ENCODE peak calls at places on chromosomes 2 and 18, in six cellular contexts. X is fibroblast of lung, W is MM.1S, H is GM23248, S is PC-3, R is neural progenitor cell. J is an unnamed sample.

GRCh38 chr2:204691911-204692510 is 146.7 kb downstream of the PARD3B start:
- DNase-seq in X (peak), W (peak), H (peak), S (peak), R (peak), J (peak)

GRCh38 chr2:12107849-12108420 is 361.5 kb downstream of the LPIN1 start:
- DNase-seq in X (peak), W (no peak), H (no peak), S (peak), R (no peak), J (no peak)

GRCh38 chr2:173647681-173648350 is 293.1 kb downstream of the CDCA7 start:
- DNase-seq in X (peak), W (no peak), H (peak), S (no peak), R (peak), J (peak)

GRCh38 chr2:44937688-44938240 is 3.7 kb upstream of the SIX3 start:
- DNase-seq in X (no peak), W (no peak), H (peak), S (no peak), R (peak), J (no peak)

GRCh38 chr2:145460151-145460550 is 940.2 kb upstream of the ZEB2 start:
- DNase-seq in X (no peak), W (no peak), H (peak), S (no peak), R (no peak), J (no peak)

GRCh38 chr2:23924589-23925359 is 2.1 kb downstream of the ATAD2B start:
- DNase-seq in X (no peak), W (no peak), H (peak), S (no peak), R (no peak), J (peak)

GRCh38 chr18:44502790-44503189 is 177.9 kb upstream of the SETBP1 start:
- DNase-seq in X (no peak), W (no peak), H (no peak), S (no peak), R (no peak), J (no peak)

GRCh38 chr18:35334821-35335220 is 9.4 kb downstream of the ZNF24 start:
- DNase-seq in X (peak), W (no peak), H (peak), S (peak), R (no peak), J (no peak)

GRCh38 chr2:144084114-144084661 is 435.7 kb downstream of the ZEB2 start:
- DNase-seq in X (peak), W (no peak), H (peak), S (peak), R (no peak), J (no peak)

GRCh38 chr2:231666171-231667095 is 41.9 kb upstream of the PTMA start:
- DNase-seq in X (peak), W (peak), H (peak), S (peak), R (peak), J (peak)

GRCh38 chr2:5530022-5530696 is 162.0 kb upstream of the SOX11 start:
- DNase-seq in X (no peak), W (no peak), H (no peak), S (no peak), R (no peak), J (no peak)

GRCh38 chr18:79610461-79611039 is 69.1 kb upstream of the CTDP1 start:
- DNase-seq in X (no peak), W (no peak), H (no peak), S (no peak), R (no peak), J (no peak)

GRCh38 chr2:61247204-61247812 is 85.3 kb downstream of the C2orf74 start:
- DNase-seq in X (peak), W (no peak), H (peak), S (no peak), R (no peak), J (no peak)

GRCh38 chr18:34867520-34867919 is 157.4 kb downstream of the DTNA start:
- DNase-seq in X (no peak), W (no peak), H (peak), S (no peak), R (peak), J (peak)

GRCh38 chr18:35464731-35465728 is 32.7 kb downstream of the INO80C start:
- DNase-seq in X (no peak), W (no peak), H (no peak), S (no peak), R (no peak), J (peak)

GRCh38 chr2:199977984-199978415 is 22.6 kb downstream of the MAIP1 start:
- DNase-seq in X (peak), W (peak), H (peak), S (peak), R (no peak), J (no peak)

GRCh38 chr2:42931818-42932195 is 139.4 kb upstream of the HAAO start:
- DNase-seq in X (no peak), W (no peak), H (no peak), S (no peak), R (no peak), J (no peak)

GRCh38 chr2:42931147-42931817 is 138.9 kb upstream of the HAAO start:
- DNase-seq in X (no peak), W (no peak), H (peak), S (no peak), R (peak), J (peak)

GRCh38 chr2:42928692-42929576 is 136.6 kb upstream of the HAAO start:
- DNase-seq in X (peak), W (no peak), H (peak), S (peak), R (peak), J (peak)

GRCh38 chr2:42929577-42929984 is 137.2 kb upstream of the HAAO start:
- DNase-seq in X (no peak), W (no peak), H (no peak), S (no peak), R (peak), J (no peak)

DNA sequence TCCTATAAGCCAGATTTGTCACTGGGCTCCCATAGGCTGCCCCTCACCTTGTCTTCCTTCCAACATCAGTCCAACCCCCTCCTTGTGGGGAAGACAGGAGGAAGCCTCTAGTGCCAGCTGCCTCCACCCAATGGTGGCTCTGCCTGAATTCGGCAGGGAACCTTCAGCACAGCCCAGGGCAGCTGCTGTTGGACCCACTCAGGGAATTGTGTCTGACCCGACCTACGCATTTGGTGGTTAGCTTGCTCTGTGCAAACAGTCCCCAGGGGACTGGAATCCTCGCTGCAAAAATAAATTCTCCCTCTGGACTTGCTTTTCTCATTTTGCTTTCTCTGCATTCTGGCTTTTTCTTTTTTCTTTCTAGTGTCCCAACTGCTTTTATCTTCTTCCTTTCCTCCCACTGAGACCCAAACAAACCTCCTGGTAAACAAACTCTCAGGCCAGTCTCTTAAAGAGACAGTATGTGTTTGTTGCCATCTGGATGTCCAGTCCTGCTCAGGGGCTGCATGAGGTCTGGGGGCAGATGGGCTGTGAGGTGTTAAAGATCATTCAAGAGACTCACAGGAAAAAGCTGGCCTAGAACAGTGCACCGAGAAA is 137.7 kb upstream of the HAAO start:
- DNase-seq in X (peak), W (no peak), H (peak), S (no peak), R (no peak), J (no peak)
- H3K9ac ChIP-seq in X (no peak), W (no peak), H (peak), S (no peak), R (no peak), J (no peak)

DNA sequence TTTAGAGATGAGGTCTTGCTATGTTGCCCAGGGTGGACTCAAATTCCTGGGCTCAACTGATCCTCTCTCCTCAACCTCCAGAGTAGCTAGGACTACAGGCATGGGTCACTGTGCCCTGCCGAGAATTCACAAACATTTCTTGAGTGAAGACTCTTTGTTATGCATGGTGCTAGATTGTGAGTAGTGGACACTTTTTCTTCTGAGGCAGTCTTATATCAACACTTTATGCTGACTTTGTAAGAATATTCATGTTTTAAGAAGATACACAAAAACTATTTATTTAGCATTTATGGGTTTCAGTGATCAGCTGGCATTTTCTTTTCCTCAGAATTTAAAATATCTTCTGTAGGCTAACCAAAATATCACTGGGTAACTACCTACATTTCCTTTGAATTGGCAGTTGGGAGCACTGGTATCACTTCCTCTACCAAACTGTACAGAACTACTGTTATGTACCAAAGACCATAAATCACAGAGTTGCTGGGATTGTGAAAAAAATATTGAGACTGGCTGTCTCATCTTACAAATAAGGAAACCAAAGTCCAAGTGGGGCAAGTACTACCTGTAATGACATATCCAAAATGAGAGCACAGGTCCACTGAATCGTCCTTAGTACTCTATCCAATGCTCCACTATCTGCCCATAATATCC is 34.0 kb downstream of the DOCK10 start:
- DNase-seq in X (no peak), W (peak), H (no peak), S (no peak), R (no peak), J (no peak)
- H3K4me2 ChIP-seq in X (no peak), W (peak), H (no peak), S (no peak), R (no peak), J (no peak)

GRCh38 chr2:217189131-217189530 is 329.3 kb upstream of the TNP1 start:
- DNase-seq in X (no peak), W (no peak), H (no peak), S (no peak), R (no peak), J (no peak)
- H2AFZ ChIP-seq in X (no peak), W (no peak), H (no peak), S (no peak), R (peak), J (no peak)

DNA sequence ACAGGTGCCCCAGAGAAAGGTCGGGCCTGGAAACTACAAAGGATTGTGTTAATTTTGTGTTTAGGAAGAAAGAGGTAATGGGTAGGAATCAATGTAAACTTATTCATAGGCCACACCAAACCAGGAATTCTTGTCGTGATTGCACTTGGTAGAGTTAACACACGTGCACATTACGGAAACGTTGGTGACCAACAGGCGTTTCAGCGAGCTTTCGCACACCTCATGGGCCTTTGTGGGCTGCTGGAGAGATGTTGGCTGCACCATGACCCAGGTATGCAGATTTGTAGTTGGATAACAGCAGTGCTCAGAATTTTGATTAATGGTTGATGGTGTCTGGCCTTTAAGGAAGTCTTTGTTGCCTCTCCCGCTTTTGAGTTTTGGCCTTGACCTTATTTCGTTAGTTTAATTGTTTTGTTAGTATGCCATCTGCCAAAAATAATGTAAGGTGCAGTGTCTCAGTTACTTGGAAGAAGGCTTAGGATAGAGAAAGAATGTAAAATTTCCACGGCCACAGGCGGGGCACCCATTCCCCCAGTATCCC is 1.8 kb downstream of the ZNF236 start:
- DNase-seq in X (no peak), W (no peak), H (no peak), S (no peak), R (no peak), J (peak)
- H3K9ac ChIP-seq in X (no peak), W (no peak), H (peak), S (no peak), R (no peak), J (peak)

DNA sequence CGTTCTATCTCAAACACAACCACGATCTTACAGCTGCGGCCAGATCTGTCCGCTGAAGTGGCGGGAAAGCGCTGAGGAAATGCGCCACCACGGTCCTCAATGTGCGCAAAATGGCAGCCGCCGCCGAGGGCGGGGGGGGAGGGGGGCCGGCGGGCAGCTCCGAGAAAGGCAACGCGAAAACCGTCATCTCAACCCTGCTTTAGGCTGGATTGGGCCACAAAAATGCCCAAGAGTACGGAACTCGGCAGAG is 443 bp downstream of the SRSF7 start:
- DNase-seq in X (no peak), W (peak), H (no peak), S (peak), R (peak), J (peak)
- H3K4me2 ChIP-seq in X (peak), W (peak), H (peak), S (peak), R (peak), J (peak)

GRCh38 chr2:191638802-191639172 is 39.1 kb upstream of the NABP1 start:
- DNase-seq in X (no peak), W (no peak), H (no peak), S (no peak), R (no peak), J (no peak)

GRCh38 chr2:191636586-191636985 is 41.4 kb upstream of the NABP1 start:
- DNase-seq in X (no peak), W (no peak), H (peak), S (no peak), R (no peak), J (no peak)

GRCh38 chr2:191636235-191636543 is 41.7 kb upstream of the NABP1 start:
- DNase-seq in X (peak), W (no peak), H (peak), S (peak), R (no peak), J (no peak)

GRCh38 chr2:191638079-191638801 is 39.7 kb upstream of the NABP1 start:
- DNase-seq in X (no peak), W (no peak), H (no peak), S (peak), R (peak), J (no peak)

DNA sequence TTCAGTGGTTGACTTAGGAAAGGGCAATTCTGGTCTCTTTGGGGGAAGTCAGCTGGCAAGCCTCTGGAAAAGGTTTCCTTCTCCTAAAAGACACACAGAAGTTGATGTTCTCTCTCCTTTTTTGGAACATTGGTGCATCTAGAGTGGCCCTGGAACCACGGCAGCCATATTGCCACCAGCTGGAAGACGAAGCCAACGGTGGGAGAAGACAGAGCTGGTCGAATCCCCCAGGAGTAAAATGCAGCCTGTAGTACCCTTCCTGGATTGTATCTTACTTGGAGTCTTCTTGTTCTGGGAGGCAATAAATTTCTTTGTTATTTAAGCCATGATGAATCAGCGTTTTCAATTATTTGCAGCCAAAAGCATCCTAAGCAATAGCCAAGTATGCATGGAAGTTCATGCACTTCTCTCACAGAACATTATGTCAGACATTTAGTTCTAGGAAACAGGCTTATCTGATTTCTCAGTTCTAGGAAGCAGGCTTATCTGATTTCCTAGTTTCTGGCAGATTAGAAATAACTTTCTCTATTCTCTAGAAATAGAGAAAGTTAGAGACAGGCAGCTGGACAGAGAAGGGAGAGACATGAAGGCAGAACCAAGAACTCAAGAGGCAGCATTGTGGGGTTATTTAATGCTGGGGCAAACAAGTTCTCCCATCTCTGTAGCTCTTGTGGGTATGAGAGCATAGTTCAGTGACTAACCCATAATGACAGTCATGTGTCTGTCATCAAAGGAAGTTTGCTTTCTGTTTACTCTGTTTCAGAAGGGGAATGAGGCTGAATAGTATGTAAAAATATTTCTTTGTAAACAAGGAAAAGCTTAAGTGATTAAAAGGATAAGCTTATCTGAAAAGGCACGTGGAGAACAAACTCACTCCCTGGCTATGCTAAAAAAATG is 40.5 kb upstream of the NABP1 start:
- DNase-seq in X (peak), W (peak), H (peak), S (peak), R (no peak), J (no peak)
- H2AFZ ChIP-seq in X (no peak), W (no peak), H (no peak), S (no peak), R (no peak), J (no peak)